ENCODE peak calls at places on chromosomes 3 and 15, in nine cellular contexts. O is upper lobe of left lung, I is AG10803, Q is WTC11, K is cardiac fibroblast, D is mucosa of descending colon, T is endothelial cell of umbilical vein, A is fibroblast of lung, F is heart right ventricle. M is an unnamed sample.

GRCh38 chr3:43194069-43194468 is 88.2 kb upstream of the POMGNT2 start:
- DNase-seq in K (no peak), Q (no peak), T (no peak), O (no peak), F (no peak), A (no peak), I (no peak), D (no peak), M (no peak)

GRCh38 chr3:132268956-132269355 is 48.3 kb upstream of the ACP3 start:
- DNase-seq in F (no peak), I (peak; percentile 21), K (peak; percentile 64), T (peak; percentile 10), O (no peak), D (no peak), A (peak; percentile 28), Q (peak; percentile 58), M (no peak)

GRCh38 chr3:159775372-159775961 is 213.2 kb upstream of the IL12A start:
- DNase-seq in D (no peak), T (peak; percentile 91), F (peak; percentile 64), Q (peak; percentile 44), I (peak; percentile 83), A (peak; percentile 92), K (peak; percentile 91), O (no peak), M (no peak)

GRCh38 chr15:26838742-26839460 is 28.0 kb upstream of the GABRA5 start:
- DNase-seq in O (no peak), A (no peak), Q (peak; percentile 81), T (no peak), I (peak; percentile 5), D (no peak), F (no peak), K (no peak), M (no peak)

GRCh38 chr3:184339016-184339415 is 1.6 kb downstream of the FAM131A start:
- DNase-seq in O (no peak), K (no peak), A (no peak), Q (no peak), I (no peak), D (no peak), F (no peak), T (no peak), M (no peak)

GRCh38 chr3:110593749-110594148 is 477.9 kb upstream of the NECTIN3 start:
- DNase-seq in Q (no peak), F (no peak), I (no peak), O (no peak), K (no peak), T (no peak), D (no peak), A (no peak), M (no peak)

GRCh38 chr3:19717736-19718135 is 216.3 kb downstream of the EFHB start:
- DNase-seq in Q (no peak), F (no peak), I (no peak), K (no peak), A (no peak), D (no peak), T (no peak), O (no peak), M (no peak)

GRCh38 chr3:112304611-112305010 is 10.6 kb upstream of the SLC9C1 start:
- DNase-seq in D (no peak), A (peak; percentile 16), F (no peak), O (no peak), I (peak; percentile 4), K (peak; percentile 29), T (no peak), Q (no peak), M (no peak)

GRCh38 chr3:98962189-98962930 is 60.9 kb upstream of the DCBLD2 start:
- DNase-seq in K (peak; percentile 94), A (peak; percentile 99), F (no peak), D (no peak), Q (no peak), I (peak; percentile 75), O (no peak), T (peak; percentile 57), M (no peak)

GRCh38 chr3:5251196-5251583 is 63.7 kb downstream of the EDEM1 start:
- DNase-seq in D (no peak), O (no peak), T (no peak), I (no peak), Q (no peak), F (no peak), K (no peak), A (no peak), M (no peak)

GRCh38 chr3:65902304-65902793 is 136.4 kb downstream of the MAGI1 start:
- DNase-seq in A (peak; percentile 6), Q (peak; percentile 55), K (no peak), F (no peak), D (peak; percentile 62), I (no peak), O (no peak), T (no peak), M (no peak)

GRCh38 chr3:111874177-111874820 is 15.2 kb downstream of the PHLDB2 start:
- DNase-seq in Q (no peak), I (peak; percentile 50), T (peak; percentile 47), F (no peak), K (peak; percentile 81), A (peak; percentile 86), D (no peak), O (no peak), M (no peak)

GRCh38 chr3:151248772-151249366 is 29.5 kb downstream of the P2RY14 start:
- DNase-seq in F (no peak), O (no peak), Q (no peak), K (no peak), A (no peak), T (no peak), D (no peak), I (no peak), M (no peak)

GRCh38 chr15:56469484-56469883 is 4.5 kb upstream of the MNS1 start:
- DNase-seq in Q (no peak), D (no peak), K (no peak), A (no peak), I (no peak), F (no peak), O (no peak), T (no peak), M (no peak)

GRCh38 chr3:142929109-142929508 is 34.4 kb downstream of the PAQR9 start:
- DNase-seq in D (no peak), A (peak; percentile 23), I (peak; percentile 56), F (peak; percentile 28), K (peak; percentile 66), T (peak; percentile 21), Q (peak; percentile 71), O (no peak), M (peak; percentile 48)

GRCh38 chr3:105866656-105867653 is 1.9 kb downstream of the CBLB start:
- DNase-seq in O (no peak), I (peak; percentile 63), A (peak; percentile 61), D (no peak), F (no peak), K (peak; percentile 68), Q (no peak), T (peak; percentile 89), M (peak; percentile 57)

GRCh38 chr15:70341566-70341965 is 243.8 kb upstream of the TLE3 start:
- DNase-seq in K (no peak), Q (no peak), F (no peak), D (no peak), T (no peak), I (no peak), O (no peak), A (no peak), M (no peak)

GRCh38 chr3:32147509-32147908 is 41.1 kb downstream of the GPD1L start:
- DNase-seq in Q (no peak), K (peak; percentile 31), T (no peak), A (peak; percentile 13), D (no peak), F (no peak), I (no peak), O (no peak), M (no peak)

DNA sequence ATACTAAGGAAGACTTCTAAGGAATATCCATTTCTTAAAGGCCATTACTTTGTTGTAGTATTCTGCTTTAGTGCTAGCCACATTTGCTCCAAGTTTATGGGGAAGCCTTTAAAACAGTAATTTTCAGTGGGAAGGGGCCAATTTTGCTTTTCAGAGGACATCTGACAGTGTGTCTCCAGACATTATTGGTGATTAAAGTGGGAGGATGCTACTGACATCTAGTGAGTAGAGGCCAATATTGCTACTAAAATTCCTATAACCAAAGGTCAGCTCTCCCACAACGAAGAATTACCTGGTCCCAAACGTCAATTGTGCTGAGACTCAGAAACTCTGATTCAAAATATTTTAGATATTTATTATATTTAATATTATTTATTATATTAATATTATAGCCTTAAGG is 24.8 kb downstream of the SLC28A2 start:
- DNase-seq in A (peak; percentile 22), I (peak; percentile 44), F (no peak), K (peak; percentile 33), O (no peak), T (peak; percentile 3), Q (no peak), D (no peak), M (peak; percentile 37)
- TF ChIP-seq CTCF in A (peak; percentile 50), I (peak; percentile 62), F (peak; percentile 11), K (peak; percentile 29), O (peak; percentile 40), T (no peak), Q (no peak), D (peak; percentile 12), M (peak; percentile 45)

DNA sequence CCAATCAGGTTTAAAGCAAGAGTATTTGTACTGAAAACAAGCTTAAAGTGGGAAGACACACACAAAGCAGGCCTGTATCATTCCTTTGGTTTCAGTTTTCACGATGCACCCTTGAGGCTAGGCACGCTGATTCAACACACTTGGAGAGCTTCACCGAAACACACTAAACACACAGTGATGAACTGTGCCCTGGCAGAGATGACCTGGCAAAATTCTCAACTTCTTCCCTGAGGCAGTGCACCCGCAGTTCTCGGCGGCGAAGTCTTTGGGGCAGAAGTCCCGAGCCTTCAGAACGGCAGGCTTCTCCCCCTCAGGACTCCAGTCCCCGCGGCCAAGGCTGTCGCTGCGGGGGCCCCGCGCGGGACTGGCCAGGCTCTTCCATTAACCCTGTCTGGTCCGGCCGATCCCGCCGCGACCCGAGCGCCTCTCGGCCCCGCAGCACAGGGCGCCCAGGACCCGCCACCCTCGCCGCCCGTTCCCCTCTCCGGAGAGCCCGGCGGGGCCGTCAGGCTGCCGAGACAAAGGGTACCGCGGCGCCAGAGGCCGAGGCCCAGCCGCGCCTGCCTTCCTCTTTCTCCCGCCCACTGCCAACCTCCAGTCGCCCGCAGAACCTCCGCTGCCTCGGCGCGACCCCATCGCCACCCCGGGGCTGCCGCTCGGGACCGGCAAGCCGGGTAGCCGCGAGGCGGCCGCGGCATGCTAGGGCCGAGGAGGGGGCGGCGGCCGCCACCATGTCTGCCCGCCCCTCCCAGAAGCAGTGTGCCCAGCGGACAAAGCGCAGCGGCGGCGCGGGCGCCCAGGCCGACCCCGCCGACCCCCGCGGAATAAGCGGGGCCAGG is 780 bp downstream of the GABPB1 start:
- DNase-seq in K (peak; percentile 88), F (peak; percentile 43), Q (peak; percentile 46), A (peak; percentile 88), D (peak; percentile 71), I (peak; percentile 90), T (peak; percentile 92), O (peak; percentile 92), M (peak; percentile 36)
- TF ChIP-seq CTCF in K (no peak), F (no peak), Q (no peak), A (no peak), D (no peak), I (no peak), T (no peak), O (no peak), M (no peak)

GRCh38 chr3:36843065-36844051 is 79.0 kb upstream of the DCLK3 start:
- DNase-seq in Q (peak; percentile 81), D (no peak), O (no peak), A (peak; percentile 19), K (peak; percentile 67), I (peak; percentile 12), F (no peak), T (peak; percentile 19), M (peak; percentile 46)
- TF ChIP-seq CTCF in Q (peak; percentile 63), D (no peak), O (peak; percentile 27), A (peak; percentile 40), K (peak; percentile 80), I (peak; percentile 61), F (no peak), T (peak; percentile 41), M (peak; percentile 78)

GRCh38 chr3:33874815-33875214 is 76.4 kb downstream of the PDCD6IP start:
- DNase-seq in F (no peak), I (no peak), Q (no peak), A (no peak), D (no peak), K (no peak), O (no peak), T (no peak), M (no peak)
- TF ChIP-seq CTCF in F (no peak), I (no peak), Q (no peak), A (no peak), D (no peak), K (no peak), O (no peak), T (no peak), M (no peak)

M was measured in GM13977.